ENCODE peak calls at places on chromosomes 16 and 17, in nine cellular contexts. D is ACHN; O is HT-29; J is NCI-H1092; R is M059J; U is AML-193; T is stimulated activated CD8-positive, alpha-beta memory T cell treated with anti-CD3 and anti-CD28 coated beads, Interleukin-7, amount 100 ng/mL, for 1 hour; H is T-helper 1 cell; K is activated CD8-positive, alpha-beta memory T cell treated with anti-CD3 and anti-CD28 coated beads for 4 hours. X is an unnamed sample.

GRCh38 chr17:64259436-64259835 is 3.6 kb downstream of the TEX2 start:
- DNase-seq in J (no peak), H (no peak), D (no peak), T (no peak), R (no peak), K (no peak), U (no peak), O (no peak), X (no peak)

GRCh38 chr16:66278604-66279262 is 87.8 kb upstream of the CDH5 start:
- DNase-seq in O (peak), D (no peak), J (no peak), T (no peak), K (no peak), R (no peak), U (no peak), H (no peak), X (no peak)

GRCh38 chr16:85711982-85712587 is 23.3 kb upstream of the GINS2 start:
- DNase-seq in D (no peak), J (no peak), K (no peak), H (no peak), T (no peak), U (no peak), R (no peak), O (no peak), X (no peak)

GRCh38 chr16:48687421-48688038 is 77.5 kb upstream of the N4BP1 start:
- DNase-seq in J (peak), O (peak), D (peak), K (no peak), H (peak), T (no peak), R (peak), U (peak), X (no peak)

GRCh38 chr16:649646-650045 is 481 bp downstream of the WDR90 start:
- DNase-seq in T (no peak), D (peak), O (peak), J (no peak), R (no peak), U (no peak), H (no peak), K (no peak), X (no peak)

GRCh38 chr16:84423416-84423837 is 55.1 kb downstream of the ATP2C2 start:
- DNase-seq in R (peak), K (no peak), D (peak), H (peak), O (peak), U (peak), J (no peak), T (no peak), X (no peak)

GRCh38 chr17:2058521-2059124 is 3.7 kb downstream of the HIC1 start:
- DNase-seq in T (peak), H (peak), K (no peak), D (no peak), U (peak), J (no peak), O (peak), R (no peak), X (peak)

GRCh38 chr16:9929836-9930235 is 252.4 kb downstream of the GRIN2A start:
- DNase-seq in T (no peak), D (no peak), R (no peak), H (no peak), K (no peak), U (no peak), J (no peak), O (no peak), X (no peak)

GRCh38 chr16:81587626-81588160 is 143.1 kb downstream of the CMIP start:
- DNase-seq in K (no peak), D (no peak), T (no peak), R (no peak), H (no peak), O (no peak), U (no peak), J (no peak), X (no peak)

GRCh38 chr17:19364699-19365498 is 2.4 kb upstream of the B9D1 start:
- DNase-seq in H (no peak), R (no peak), T (no peak), J (peak), U (no peak), O (no peak), K (no peak), D (no peak), X (peak)

GRCh38 chr16:1089822-1090619 is 6.0 kb downstream of the C1QTNF8 start:
- DNase-seq in K (no peak), U (no peak), R (no peak), D (no peak), J (no peak), T (no peak), O (peak), H (no peak), X (no peak)

GRCh38 chr16:50167603-50168002 is 14.5 kb downstream of the TENT4B start:
- DNase-seq in D (no peak), K (no peak), J (no peak), U (no peak), R (no peak), O (no peak), T (no peak), H (no peak), X (no peak)

GRCh38 chr17:58352843-58353719 is 1.1 kb upstream of the SUPT4H1 start:
- DNase-seq in D (no peak), R (peak), K (no peak), O (peak), J (no peak), H (peak), T (no peak), U (peak), X (peak)

GRCh38 chr17:28744802-28745051 is 916 bp downstream of the TRAF4 start:
- DNase-seq in O (no peak), R (no peak), J (no peak), K (no peak), T (no peak), H (no peak), D (no peak), U (no peak), X (no peak)

X was measured in sigmoid colon.